ENCODE peak calls at places on chromosomes 6 and 20, in nine cellular contexts. One of them, this sample, is unnamed.

GRCh38 chr6:92810913-92811312 is 608.4 kb downstream of the EPHA7 start:
- DNase-seq in HFFc6: no peak
- DNase-seq in C1 segment of cervical spinal cord: no peak
- DNase-seq in COR-L47: peak
- DNase-seq in activated B cell treated with CpG ODN at 0.5 μM for 24 hours: no peak
- DNase-seq in AG04450: peak
- DNase-seq in NCI-H446 treated with DMSO at 0.1 percent for 48 hours: peak
- DNase-seq in breast epithelium: no peak
- DNase-seq in GM23338: peak
- DNase-seq in this sample: peak

GRCh38 chr6:166567107-166567506 is 19.4 kb downstream of the RAMACL start:
- DNase-seq in breast epithelium: no peak
- DNase-seq in GM23338: no peak
- DNase-seq in NCI-H446 treated with DMSO at 0.1 percent for 48 hours: no peak
- DNase-seq in C1 segment of cervical spinal cord: no peak
- DNase-seq in AG04450: peak
- DNase-seq in COR-L47: no peak
- DNase-seq in HFFc6: peak
- DNase-seq in activated B cell treated with CpG ODN at 0.5 μM for 24 hours: no peak
- DNase-seq in this sample: peak

GRCh38 chr6:165684333-165684732 is 21.3 kb upstream of the PDE10A start:
- DNase-seq in NCI-H446 treated with DMSO at 0.1 percent for 48 hours: no peak
- DNase-seq in C1 segment of cervical spinal cord: no peak
- DNase-seq in HFFc6: no peak
- DNase-seq in COR-L47: no peak
- DNase-seq in activated B cell treated with CpG ODN at 0.5 μM for 24 hours: no peak
- DNase-seq in AG04450: no peak
- DNase-seq in breast epithelium: no peak
- DNase-seq in GM23338: no peak
- DNase-seq in this sample: no peak

GRCh38 chr6:112562348-112563220 is 215.5 kb downstream of the RFPL4B start:
- DNase-seq in activated B cell treated with CpG ODN at 0.5 μM for 24 hours: no peak
- DNase-seq in GM23338: no peak
- DNase-seq in AG04450: no peak
- DNase-seq in breast epithelium: no peak
- DNase-seq in HFFc6: peak
- DNase-seq in COR-L47: no peak
- DNase-seq in C1 segment of cervical spinal cord: peak
- DNase-seq in NCI-H446 treated with DMSO at 0.1 percent for 48 hours: no peak
- DNase-seq in this sample: no peak

GRCh38 chr20:52204136-52204535 is 12.6 kb upstream of the ZFP64 start:
- DNase-seq in activated B cell treated with CpG ODN at 0.5 μM for 24 hours: no peak
- DNase-seq in NCI-H446 treated with DMSO at 0.1 percent for 48 hours: no peak
- DNase-seq in AG04450: no peak
- DNase-seq in GM23338: no peak
- DNase-seq in C1 segment of cervical spinal cord: no peak
- DNase-seq in breast epithelium: no peak
- DNase-seq in HFFc6: no peak
- DNase-seq in COR-L47: no peak
- DNase-seq in this sample: peak

GRCh38 chr6:16921399-16922110 is 160.3 kb upstream of the ATXN1 start:
- DNase-seq in GM23338: no peak
- DNase-seq in HFFc6: no peak
- DNase-seq in NCI-H446 treated with DMSO at 0.1 percent for 48 hours: no peak
- DNase-seq in C1 segment of cervical spinal cord: no peak
- DNase-seq in breast epithelium: no peak
- DNase-seq in AG04450: peak
- DNase-seq in activated B cell treated with CpG ODN at 0.5 μM for 24 hours: no peak
- DNase-seq in COR-L47: no peak
- DNase-seq in this sample: no peak

GRCh38 chr6:46011241-46012085 is 4.2 kb downstream of the CLIC5 start:
- DNase-seq in GM23338: no peak
- DNase-seq in HFFc6: no peak
- DNase-seq in C1 segment of cervical spinal cord: no peak
- DNase-seq in activated B cell treated with CpG ODN at 0.5 μM for 24 hours: no peak
- DNase-seq in NCI-H446 treated with DMSO at 0.1 percent for 48 hours: no peak
- DNase-seq in breast epithelium: no peak
- DNase-seq in AG04450: no peak
- DNase-seq in COR-L47: no peak
- DNase-seq in this sample: peak

GRCh38 chr6:128307671-128308070 is 212.7 kb downstream of the PTPRK start:
- DNase-seq in NCI-H446 treated with DMSO at 0.1 percent for 48 hours: no peak
- DNase-seq in activated B cell treated with CpG ODN at 0.5 μM for 24 hours: no peak
- DNase-seq in GM23338: no peak
- DNase-seq in HFFc6: no peak
- DNase-seq in C1 segment of cervical spinal cord: no peak
- DNase-seq in AG04450: no peak
- DNase-seq in COR-L47: no peak
- DNase-seq in breast epithelium: no peak
- DNase-seq in this sample: no peak

GRCh38 chr20:39778847-39779641 is 816.9 kb downstream of the DHX35 start:
- DNase-seq in C1 segment of cervical spinal cord: peak
- DNase-seq in NCI-H446 treated with DMSO at 0.1 percent for 48 hours: no peak
- DNase-seq in activated B cell treated with CpG ODN at 0.5 μM for 24 hours: no peak
- DNase-seq in COR-L47: no peak
- DNase-seq in HFFc6: no peak
- DNase-seq in breast epithelium: no peak
- DNase-seq in GM23338: peak
- DNase-seq in AG04450: no peak
- DNase-seq in this sample: peak

GRCh38 chr20:4922186-4922585 is 79.1 kb downstream of the SLC23A2 start:
- DNase-seq in C1 segment of cervical spinal cord: no peak
- DNase-seq in AG04450: no peak
- DNase-seq in NCI-H446 treated with DMSO at 0.1 percent for 48 hours: no peak
- DNase-seq in breast epithelium: no peak
- DNase-seq in activated B cell treated with CpG ODN at 0.5 μM for 24 hours: no peak
- DNase-seq in HFFc6: no peak
- DNase-seq in COR-L47: no peak
- DNase-seq in GM23338: no peak
- DNase-seq in this sample: no peak

GRCh38 chr6:31446481-31446880 is 43.1 kb downstream of the MICA start:
- DNase-seq in COR-L47: no peak
- DNase-seq in NCI-H446 treated with DMSO at 0.1 percent for 48 hours: no peak
- DNase-seq in C1 segment of cervical spinal cord: no peak
- DNase-seq in breast epithelium: no peak
- DNase-seq in AG04450: no peak
- DNase-seq in GM23338: no peak
- DNase-seq in activated B cell treated with CpG ODN at 0.5 μM for 24 hours: no peak
- DNase-seq in HFFc6: no peak
- DNase-seq in this sample: no peak

GRCh38 chr6:3887150-3887700 is 38.1 kb downstream of the FAM50B start:
- DNase-seq in activated B cell treated with CpG ODN at 0.5 μM for 24 hours: no peak
- DNase-seq in AG04450: no peak
- DNase-seq in COR-L47: no peak
- DNase-seq in NCI-H446 treated with DMSO at 0.1 percent for 48 hours: no peak
- DNase-seq in GM23338: peak
- DNase-seq in C1 segment of cervical spinal cord: no peak
- DNase-seq in breast epithelium: no peak
- DNase-seq in HFFc6: peak
- DNase-seq in this sample: peak

GRCh38 chr6:138970159-138970558 is 17.9 kb downstream of the REPS1 start:
- DNase-seq in breast epithelium: no peak
- DNase-seq in HFFc6: no peak
- DNase-seq in AG04450: no peak
- DNase-seq in C1 segment of cervical spinal cord: no peak
- DNase-seq in COR-L47: no peak
- DNase-seq in NCI-H446 treated with DMSO at 0.1 percent for 48 hours: no peak
- DNase-seq in activated B cell treated with CpG ODN at 0.5 μM for 24 hours: no peak
- DNase-seq in GM23338: no peak
- DNase-seq in this sample: no peak

GRCh38 chr6:119862719-119863118 is 513.2 kb upstream of the MAN1A1 start:
- DNase-seq in activated B cell treated with CpG ODN at 0.5 μM for 24 hours: no peak
- DNase-seq in COR-L47: no peak
- DNase-seq in breast epithelium: no peak
- DNase-seq in C1 segment of cervical spinal cord: no peak
- DNase-seq in GM23338: no peak
- DNase-seq in AG04450: no peak
- DNase-seq in HFFc6: no peak
- DNase-seq in NCI-H446 treated with DMSO at 0.1 percent for 48 hours: no peak
- DNase-seq in this sample: no peak

GRCh38 chr6:117483004-117483644 is 650 bp downstream of the DCBLD1 start:
- DNase-seq in HFFc6: peak
- DNase-seq in AG04450: no peak
- DNase-seq in GM23338: peak
- DNase-seq in NCI-H446 treated with DMSO at 0.1 percent for 48 hours: no peak
- DNase-seq in COR-L47: peak
- DNase-seq in activated B cell treated with CpG ODN at 0.5 μM for 24 hours: peak
- DNase-seq in breast epithelium: peak
- DNase-seq in C1 segment of cervical spinal cord: peak
- DNase-seq in this sample: peak

GRCh38 chr6:158353851-158354508 is 41.7 kb downstream of the TULP4 start:
- DNase-seq in COR-L47: no peak
- DNase-seq in GM23338: no peak
- DNase-seq in AG04450: no peak
- DNase-seq in breast epithelium: no peak
- DNase-seq in NCI-H446 treated with DMSO at 0.1 percent for 48 hours: peak
- DNase-seq in C1 segment of cervical spinal cord: no peak
- DNase-seq in HFFc6: no peak
- DNase-seq in activated B cell treated with CpG ODN at 0.5 μM for 24 hours: no peak
- DNase-seq in this sample: peak

GRCh38 chr6:56843476-56844349 is 111.2 kb upstream of the BEND6 start:
- DNase-seq in AG04450: no peak
- DNase-seq in NCI-H446 treated with DMSO at 0.1 percent for 48 hours: peak
- DNase-seq in HFFc6: peak
- DNase-seq in breast epithelium: no peak
- DNase-seq in GM23338: peak
- DNase-seq in C1 segment of cervical spinal cord: peak
- DNase-seq in activated B cell treated with CpG ODN at 0.5 μM for 24 hours: peak
- DNase-seq in COR-L47: peak
- DNase-seq in this sample: peak